ENCODE peak calls at places on chromosomes 3 and 15, in nine cellular contexts. One of them, this sample, is unnamed.

GRCh38 chr3:108493862-108494261 is 16.5 kb downstream of the MYH15 start:
- DNase-seq in GM12891: no peak
- DNase-seq in heart left ventricle: no peak
- DNase-seq in right lobe of liver: no peak
- DNase-seq in gastrocnemius medialis: no peak
- DNase-seq in ovary: no peak
- DNase-seq in H1: no peak
- DNase-seq in endothelial cell of umbilical vein: no peak
- DNase-seq in NB4: peak; percentile 21
- DNase-seq in this sample: no peak

GRCh38 chr15:50114381-50114780 is 4.7 kb downstream of the ATP8B4 start:
- DNase-seq in GM12891: no peak
- DNase-seq in heart left ventricle: peak; percentile 42
- DNase-seq in right lobe of liver: no peak
- DNase-seq in gastrocnemius medialis: peak; percentile 32
- DNase-seq in ovary: no peak
- DNase-seq in H1: no peak
- DNase-seq in endothelial cell of umbilical vein: no peak
- DNase-seq in NB4: peak; percentile 88
- DNase-seq in this sample: no peak

GRCh38 chr3:119630562-119631329 is 29.6 kb downstream of the POPDC2 start:
- DNase-seq in GM12891: no peak
- DNase-seq in heart left ventricle: no peak
- DNase-seq in right lobe of liver: peak; percentile 64
- DNase-seq in gastrocnemius medialis: peak; percentile 91
- DNase-seq in ovary: peak; percentile 34
- DNase-seq in H1: no peak
- DNase-seq in endothelial cell of umbilical vein: peak; percentile 67
- DNase-seq in NB4: peak; percentile 42
- DNase-seq in this sample: no peak

GRCh38 chr15:72616491-72617210 is 37.8 kb upstream of the GOLGA6B start:
- DNase-seq in GM12891: no peak
- DNase-seq in heart left ventricle: no peak
- DNase-seq in right lobe of liver: no peak
- DNase-seq in gastrocnemius medialis: no peak
- DNase-seq in ovary: no peak
- DNase-seq in H1: no peak
- DNase-seq in endothelial cell of umbilical vein: no peak
- DNase-seq in NB4: no peak
- DNase-seq in this sample: no peak

GRCh38 chr15:70299931-70300858 is 202.5 kb upstream of the TLE3 start:
- DNase-seq in GM12891: peak; percentile 75
- DNase-seq in heart left ventricle: no peak
- DNase-seq in right lobe of liver: no peak
- DNase-seq in gastrocnemius medialis: no peak
- DNase-seq in ovary: no peak
- DNase-seq in H1: no peak
- DNase-seq in endothelial cell of umbilical vein: no peak
- DNase-seq in NB4: no peak
- DNase-seq in this sample: no peak

GRCh38 chr3:44104668-44105321 is 136.9 kb upstream of the TOPAZ1 start:
- DNase-seq in GM12891: peak; percentile 56
- DNase-seq in heart left ventricle: no peak
- DNase-seq in right lobe of liver: no peak
- DNase-seq in gastrocnemius medialis: no peak
- DNase-seq in ovary: no peak
- DNase-seq in H1: no peak
- DNase-seq in endothelial cell of umbilical vein: no peak
- DNase-seq in NB4: peak; percentile 19
- DNase-seq in this sample: no peak

GRCh38 chr3:126135398-126136076 is 44.8 kb downstream of the ALDH1L1 start:
- DNase-seq in GM12891: no peak
- DNase-seq in heart left ventricle: peak; percentile 14
- DNase-seq in right lobe of liver: peak; percentile 44
- DNase-seq in gastrocnemius medialis: peak; percentile 9
- DNase-seq in ovary: no peak
- DNase-seq in H1: no peak
- DNase-seq in endothelial cell of umbilical vein: no peak
- DNase-seq in NB4: no peak
- DNase-seq in this sample: peak; percentile 77

GRCh38 chr15:95196176-95196915 is 965.0 kb downstream of the MCTP2 start:
- DNase-seq in GM12891: no peak
- DNase-seq in heart left ventricle: no peak
- DNase-seq in right lobe of liver: no peak
- DNase-seq in gastrocnemius medialis: no peak
- DNase-seq in ovary: no peak
- DNase-seq in H1: no peak
- DNase-seq in endothelial cell of umbilical vein: no peak
- DNase-seq in NB4: no peak
- DNase-seq in this sample: no peak

GRCh38 chr3:133856316-133856715 is 39.4 kb downstream of the RAB6B start:
- DNase-seq in GM12891: no peak
- DNase-seq in heart left ventricle: no peak
- DNase-seq in right lobe of liver: no peak
- DNase-seq in gastrocnemius medialis: no peak
- DNase-seq in ovary: no peak
- DNase-seq in H1: no peak
- DNase-seq in endothelial cell of umbilical vein: no peak
- DNase-seq in NB4: peak; percentile 85
- DNase-seq in this sample: no peak

GRCh38 chr15:30038667-30039523 is 43.9 kb upstream of the GOLGA8J start:
- DNase-seq in GM12891: no peak
- DNase-seq in heart left ventricle: no peak
- DNase-seq in right lobe of liver: peak; percentile 91
- DNase-seq in gastrocnemius medialis: no peak
- DNase-seq in ovary: no peak
- DNase-seq in H1: no peak
- DNase-seq in endothelial cell of umbilical vein: no peak
- DNase-seq in NB4: no peak
- DNase-seq in this sample: no peak

GRCh38 chr3:190306513-190307163 is 15.6 kb downstream of the CLDN1 start:
- DNase-seq in GM12891: no peak
- DNase-seq in heart left ventricle: no peak
- DNase-seq in right lobe of liver: peak; percentile 83
- DNase-seq in gastrocnemius medialis: peak; percentile 51
- DNase-seq in ovary: no peak
- DNase-seq in H1: no peak
- DNase-seq in endothelial cell of umbilical vein: no peak
- DNase-seq in NB4: no peak
- DNase-seq in this sample: no peak

GRCh38 chr15:95417761-95418160 is 912.7 kb upstream of the NR2F2 start:
- DNase-seq in GM12891: no peak
- DNase-seq in heart left ventricle: no peak
- DNase-seq in right lobe of liver: no peak
- DNase-seq in gastrocnemius medialis: no peak
- DNase-seq in ovary: no peak
- DNase-seq in H1: no peak
- DNase-seq in endothelial cell of umbilical vein: no peak
- DNase-seq in NB4: no peak
- DNase-seq in this sample: no peak

GRCh38 chr3:126914226-126914625 is 68.7 kb upstream of the PLXNA1 start:
- DNase-seq in GM12891: no peak
- DNase-seq in heart left ventricle: no peak
- DNase-seq in right lobe of liver: no peak
- DNase-seq in gastrocnemius medialis: no peak
- DNase-seq in ovary: no peak
- DNase-seq in H1: no peak
- DNase-seq in endothelial cell of umbilical vein: no peak
- DNase-seq in NB4: no peak
- DNase-seq in this sample: no peak

GRCh38 chr15:87570186-87570585 is 686.4 kb downstream of the NTRK3 start:
- DNase-seq in GM12891: no peak
- DNase-seq in heart left ventricle: no peak
- DNase-seq in right lobe of liver: no peak
- DNase-seq in gastrocnemius medialis: no peak
- DNase-seq in ovary: no peak
- DNase-seq in H1: no peak
- DNase-seq in endothelial cell of umbilical vein: no peak
- DNase-seq in NB4: no peak
- DNase-seq in this sample: no peak

GRCh38 chr3:165519687-165520086 is 317.5 kb downstream of the BCHE start:
- DNase-seq in GM12891: no peak
- DNase-seq in heart left ventricle: no peak
- DNase-seq in right lobe of liver: no peak
- DNase-seq in gastrocnemius medialis: no peak
- DNase-seq in ovary: no peak
- DNase-seq in H1: no peak
- DNase-seq in endothelial cell of umbilical vein: no peak
- DNase-seq in NB4: no peak
- DNase-seq in this sample: no peak

GRCh38 chr3:165526367-165526766 is 310.9 kb downstream of the BCHE start:
- DNase-seq in GM12891: no peak
- DNase-seq in heart left ventricle: no peak
- DNase-seq in right lobe of liver: no peak
- DNase-seq in gastrocnemius medialis: no peak
- DNase-seq in ovary: no peak
- DNase-seq in H1: no peak
- DNase-seq in endothelial cell of umbilical vein: no peak
- DNase-seq in NB4: no peak
- DNase-seq in this sample: no peak

GRCh38 chr3:165521131-165521871 is 315.9 kb downstream of the BCHE start:
- DNase-seq in GM12891: no peak
- DNase-seq in heart left ventricle: no peak
- DNase-seq in right lobe of liver: no peak
- DNase-seq in gastrocnemius medialis: no peak
- DNase-seq in ovary: no peak
- DNase-seq in H1: no peak
- DNase-seq in endothelial cell of umbilical vein: no peak
- DNase-seq in NB4: peak; percentile 1
- DNase-seq in this sample: no peak

GRCh38 chr3:165523801-165524200 is 313.4 kb downstream of the BCHE start:
- DNase-seq in GM12891: no peak
- DNase-seq in heart left ventricle: no peak
- DNase-seq in right lobe of liver: no peak
- DNase-seq in gastrocnemius medialis: no peak
- DNase-seq in ovary: no peak
- DNase-seq in H1: no peak
- DNase-seq in endothelial cell of umbilical vein: no peak
- DNase-seq in NB4: no peak
- DNase-seq in this sample: no peak

DNA sequence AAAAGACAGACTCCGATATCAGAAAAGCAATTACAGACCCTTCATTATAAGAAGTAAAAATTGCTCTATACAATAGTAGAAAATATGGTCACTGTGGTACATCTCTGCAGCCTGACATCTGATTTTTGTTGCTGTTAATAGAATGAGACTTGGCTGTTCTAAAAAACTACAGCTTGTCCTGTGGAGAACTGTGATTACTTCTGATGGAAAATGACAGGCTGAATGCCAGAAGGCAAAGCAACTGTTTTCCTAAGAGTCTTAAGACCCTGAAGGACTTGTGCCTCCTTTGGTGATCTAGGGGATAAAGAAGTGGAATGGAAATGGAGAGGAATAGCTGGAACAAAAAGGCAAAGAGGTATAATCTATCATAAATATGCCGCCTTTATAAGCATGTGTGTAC is 314.9 kb downstream of the BCHE start:
- DNase-seq in GM12891: no peak
- DNase-seq in heart left ventricle: no peak
- DNase-seq in right lobe of liver: no peak
- DNase-seq in gastrocnemius medialis: no peak
- DNase-seq in ovary: no peak
- DNase-seq in H1: no peak
- DNase-seq in endothelial cell of umbilical vein: no peak
- DNase-seq in NB4: no peak
- DNase-seq in this sample: no peak
- TF ChIP-seq POLR2A in GM12891: no peak
- TF ChIP-seq POLR2A in heart left ventricle: no peak
- TF ChIP-seq POLR2A in right lobe of liver: no peak
- TF ChIP-seq POLR2A in gastrocnemius medialis: no peak
- TF ChIP-seq POLR2A in ovary: no peak
- TF ChIP-seq POLR2A in H1: no peak
- TF ChIP-seq POLR2A in endothelial cell of umbilical vein: no peak
- TF ChIP-seq POLR2A in NB4: no peak
- TF ChIP-seq POLR2A in this sample: no peak

GRCh38 chr3:192850501-192850981 is 67.1 kb downstream of the MB21D2 start:
- DNase-seq in GM12891: no peak
- DNase-seq in heart left ventricle: no peak
- DNase-seq in right lobe of liver: no peak
- DNase-seq in gastrocnemius medialis: no peak
- DNase-seq in ovary: no peak
- DNase-seq in H1: no peak
- DNase-seq in endothelial cell of umbilical vein: peak; percentile 47
- DNase-seq in NB4: peak; percentile 52
- DNase-seq in this sample: no peak
- TF ChIP-seq POLR2A in GM12891: no peak
- TF ChIP-seq POLR2A in heart left ventricle: no peak
- TF ChIP-seq POLR2A in right lobe of liver: no peak
- TF ChIP-seq POLR2A in gastrocnemius medialis: no peak
- TF ChIP-seq POLR2A in ovary: no peak
- TF ChIP-seq POLR2A in H1: no peak
- TF ChIP-seq POLR2A in endothelial cell of umbilical vein: no peak
- TF ChIP-seq POLR2A in NB4: no peak
- TF ChIP-seq POLR2A in this sample: no peak

GRCh38 chr15:63274427-63274826 is 3.0 kb upstream of the APH1B start:
- DNase-seq in GM12891: no peak
- DNase-seq in heart left ventricle: no peak
- DNase-seq in right lobe of liver: no peak
- DNase-seq in gastrocnemius medialis: no peak
- DNase-seq in ovary: no peak
- DNase-seq in H1: no peak
- DNase-seq in endothelial cell of umbilical vein: no peak
- DNase-seq in NB4: peak; percentile 64
- DNase-seq in this sample: no peak

GRCh38 chr15:63283126-63283525 is 5.7 kb downstream of the APH1B start:
- DNase-seq in GM12891: no peak
- DNase-seq in heart left ventricle: peak; percentile 33
- DNase-seq in right lobe of liver: peak; percentile 55
- DNase-seq in gastrocnemius medialis: peak; percentile 28
- DNase-seq in ovary: no peak
- DNase-seq in H1: no peak
- DNase-seq in endothelial cell of umbilical vein: no peak
- DNase-seq in NB4: peak; percentile 90
- DNase-seq in this sample: no peak

GRCh38 chr15:63276342-63277043 is 912 bp upstream of the APH1B start:
- DNase-seq in GM12891: no peak
- DNase-seq in heart left ventricle: no peak
- DNase-seq in right lobe of liver: no peak
- DNase-seq in gastrocnemius medialis: no peak
- DNase-seq in ovary: no peak
- DNase-seq in H1: no peak
- DNase-seq in endothelial cell of umbilical vein: no peak
- DNase-seq in NB4: peak; percentile 28
- DNase-seq in this sample: no peak

GRCh38 chr15:63277893-63278505 is 594 bp downstream of the APH1B start:
- DNase-seq in GM12891: no peak
- DNase-seq in heart left ventricle: no peak
- DNase-seq in right lobe of liver: no peak
- DNase-seq in gastrocnemius medialis: no peak
- DNase-seq in ovary: peak; percentile 33
- DNase-seq in H1: no peak
- DNase-seq in endothelial cell of umbilical vein: peak; percentile 8
- DNase-seq in NB4: no peak
- DNase-seq in this sample: no peak

GRCh38 chr15:63277044-63277892 is at the start of gene APH1B:
- DNase-seq in GM12891: peak; percentile 59
- DNase-seq in heart left ventricle: peak; percentile 89
- DNase-seq in right lobe of liver: peak; percentile 90
- DNase-seq in gastrocnemius medialis: peak; percentile 68
- DNase-seq in ovary: peak; percentile 90
- DNase-seq in H1: peak; percentile 36
- DNase-seq in endothelial cell of umbilical vein: peak; percentile 75
- DNase-seq in NB4: peak; percentile 91
- DNase-seq in this sample: peak; percentile 93
- TF ChIP-seq POLR2A in GM12891: peak; percentile 33
- TF ChIP-seq POLR2A in heart left ventricle: no peak
- TF ChIP-seq POLR2A in right lobe of liver: peak; percentile 57
- TF ChIP-seq POLR2A in gastrocnemius medialis: peak; percentile 26
- TF ChIP-seq POLR2A in ovary: peak; percentile 27
- TF ChIP-seq POLR2A in H1: no peak
- TF ChIP-seq POLR2A in endothelial cell of umbilical vein: peak; percentile 83
- TF ChIP-seq POLR2A in NB4: peak; percentile 74
- TF ChIP-seq POLR2A in this sample: no peak

GRCh38 chr3:187744169-187745151 is 808 bp downstream of the BCL6 start:
- DNase-seq in GM12891: no peak
- DNase-seq in heart left ventricle: peak; percentile 71
- DNase-seq in right lobe of liver: peak; percentile 66
- DNase-seq in gastrocnemius medialis: peak; percentile 37
- DNase-seq in ovary: peak; percentile 81
- DNase-seq in H1: no peak
- DNase-seq in endothelial cell of umbilical vein: peak; percentile 65
- DNase-seq in NB4: peak; percentile 46
- DNase-seq in this sample: no peak
- TF ChIP-seq POLR2A in GM12891: no peak
- TF ChIP-seq POLR2A in heart left ventricle: no peak
- TF ChIP-seq POLR2A in right lobe of liver: no peak
- TF ChIP-seq POLR2A in gastrocnemius medialis: no peak
- TF ChIP-seq POLR2A in ovary: peak; percentile 45
- TF ChIP-seq POLR2A in H1: no peak
- TF ChIP-seq POLR2A in endothelial cell of umbilical vein: peak; percentile 4
- TF ChIP-seq POLR2A in NB4: no peak
- TF ChIP-seq POLR2A in this sample: no peak

This sample was measured in suprapubic skin.